ENCODE peak calls at places on chromosomes 16 and 17, in five cellular contexts. K, A, N, O and C are unnamed samples.
A peak's percentile ranks its signal among the peaks of the same experiment; 100 is the strongest.

GRCh38 chr16:83344014-83344413 is 463.8 kb upstream of the HSBP1 start:
- DNase-seq in O (peak; percentile 88), N (no peak), A (peak; percentile 75), K (no peak), C (peak; percentile 95)

GRCh38 chr17:66839616-66840015 is 4.7 kb downstream of the CACNG5 start:
- DNase-seq in O (no peak), N (no peak), A (no peak), K (no peak), C (no peak)

GRCh38 chr17:59858167-59858790 is 34.5 kb downstream of the TUBD1 start:
- DNase-seq in A (no peak), K (no peak), O (peak; percentile 35), N (no peak), C (peak; percentile 29)

GRCh38 chr17:561118-561517 is 153.5 kb downstream of the VPS53 start:
- DNase-seq in N (no peak), K (no peak), A (no peak), O (peak; percentile 75), C (peak; percentile 41)

GRCh38 chr17:36939059-36939943 is 2.0 kb downstream of the LHX1 start:
- DNase-seq in K (no peak), N (no peak), A (no peak), O (no peak), C (no peak)

GRCh38 chr17:77959926-77960521 is 1.5 kb downstream of the TNRC6C start:
- DNase-seq in A (no peak), O (peak; percentile 32), K (no peak), N (no peak), C (peak; percentile 12)

GRCh38 chr16:24984903-24985675 is 30.1 kb downstream of the ARHGAP17 start:
- DNase-seq in K (no peak), O (no peak), A (no peak), N (no peak), C (no peak)

GRCh38 chr16:53821957-53822625 is 118.1 kb downstream of the FTO start:
- DNase-seq in O (peak; percentile 77), K (no peak), A (peak; percentile 65), N (no peak), C (peak; percentile 58)

GRCh38 chr16:380837-381787 is 666 bp downstream of the PGAP6 start:
- DNase-seq in N (no peak), A (no peak), K (no peak), O (no peak), C (no peak)

GRCh38 chr16:20610192-20610891 is 34.2 kb upstream of the ACSM2B start:
- DNase-seq in A (no peak), N (no peak), O (no peak), K (no peak), C (no peak)

GRCh38 chr17:4744999-4745969 is 5.6 kb upstream of the CXCL16 start:
- DNase-seq in K (no peak), N (no peak), O (no peak), A (no peak), C (no peak)

DNA sequence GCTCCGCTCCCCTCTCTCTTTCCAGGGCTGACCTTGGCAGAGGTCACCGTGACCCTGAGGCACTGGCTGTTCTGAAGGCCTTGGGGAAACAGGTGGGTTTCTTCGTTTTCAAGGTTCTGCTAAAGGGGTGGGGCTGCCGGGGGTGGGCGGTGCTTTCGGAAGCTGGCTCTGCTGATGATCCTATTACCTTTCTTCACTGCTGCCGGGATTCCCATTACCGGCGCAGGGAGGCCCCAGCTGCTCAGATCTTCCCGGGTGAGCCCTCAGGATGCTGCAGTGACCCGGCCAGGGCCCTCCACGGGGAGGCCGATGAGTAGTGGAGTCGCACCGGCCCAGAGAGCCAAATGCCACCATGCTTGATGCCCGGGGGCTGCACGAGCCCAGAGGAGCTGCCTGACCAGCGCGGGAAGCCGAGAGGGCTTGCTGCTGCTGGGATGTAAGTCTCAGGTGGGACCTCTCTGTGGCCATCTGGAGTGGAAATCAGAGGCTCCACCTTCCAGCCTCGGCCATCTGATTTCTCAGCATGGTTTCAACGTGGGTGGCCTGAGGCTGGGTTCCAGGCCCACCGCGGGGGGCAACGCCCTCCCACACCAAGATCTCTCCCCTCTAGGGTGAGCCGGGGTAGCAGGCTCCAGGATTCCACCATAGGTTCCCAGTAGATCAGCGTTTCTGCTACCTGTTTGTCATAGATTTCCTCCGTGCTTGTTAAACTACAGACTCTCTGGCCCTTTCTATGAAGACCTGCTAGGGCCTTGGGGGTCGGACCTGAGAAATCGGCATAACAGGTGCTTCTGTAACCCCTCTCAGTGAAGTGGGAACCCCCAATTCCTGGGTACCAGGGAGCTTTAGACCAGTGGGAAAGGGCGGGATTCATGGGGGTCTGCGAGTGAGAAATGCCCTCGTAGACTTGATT is 21.6 kb upstream of the ADCY7 start:
- DNase-seq in K (peak; percentile 13), O (peak; percentile 18), A (no peak), N (no peak), C (no peak)
- TF ChIP-seq CTCF in K (no peak), O (no peak), A (no peak), N (no peak), C (no peak)

GRCh38 chr16:87582221-87582965 is 19.9 kb upstream of the JPH3 start:
- DNase-seq in O (peak; percentile 90), K (peak; percentile 25), A (no peak), N (no peak), C (peak; percentile 91)
- H3K4me3 ChIP-seq in O (peak overlapping the region; percentile 19), K (peak overlapping the region; percentile 54), A (peak overlapping the region; percentile 20), N (peak overlapping the region; percentile 22), C (peak overlapping the region; percentile 30)

DNA sequence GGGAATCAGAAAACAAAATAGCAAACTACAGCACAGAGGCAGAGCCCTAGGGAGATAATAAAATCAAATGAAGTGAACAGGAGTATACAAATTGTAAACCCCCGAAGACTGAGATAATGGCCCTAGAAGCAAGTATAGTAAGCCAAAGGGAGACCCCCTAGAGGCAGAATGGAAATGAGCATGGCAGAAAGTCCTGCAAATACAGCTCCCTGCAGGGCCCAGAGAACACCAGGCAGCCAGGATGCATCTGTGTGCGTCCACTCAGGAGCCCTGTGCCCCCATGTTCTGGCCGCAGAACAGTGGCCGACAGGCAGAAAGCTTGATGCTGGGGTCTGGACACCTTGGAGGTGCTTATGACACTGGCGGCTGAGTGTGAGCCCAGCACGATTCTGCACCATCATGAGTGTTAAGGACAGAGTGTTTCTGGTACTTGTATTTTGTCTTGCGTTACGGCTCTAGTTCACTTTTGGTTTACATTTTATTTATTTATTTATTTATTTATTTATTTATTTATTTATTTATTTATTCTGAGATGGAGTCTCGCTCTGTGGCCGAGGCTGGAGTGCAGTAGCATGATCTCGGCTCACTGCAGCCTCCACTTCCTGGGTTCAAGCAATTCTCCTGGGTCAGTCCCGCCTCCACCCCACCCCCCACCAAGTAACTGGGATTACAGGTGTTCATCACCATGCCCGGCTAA is 48.7 kb downstream of the RGS9 start:
- DNase-seq in A (no peak), O (no peak), K (no peak), N (no peak), C (no peak)
- TF ChIP-seq CTCF in A (no peak), O (no peak), K (no peak), N (no peak), C (no peak)

DNA sequence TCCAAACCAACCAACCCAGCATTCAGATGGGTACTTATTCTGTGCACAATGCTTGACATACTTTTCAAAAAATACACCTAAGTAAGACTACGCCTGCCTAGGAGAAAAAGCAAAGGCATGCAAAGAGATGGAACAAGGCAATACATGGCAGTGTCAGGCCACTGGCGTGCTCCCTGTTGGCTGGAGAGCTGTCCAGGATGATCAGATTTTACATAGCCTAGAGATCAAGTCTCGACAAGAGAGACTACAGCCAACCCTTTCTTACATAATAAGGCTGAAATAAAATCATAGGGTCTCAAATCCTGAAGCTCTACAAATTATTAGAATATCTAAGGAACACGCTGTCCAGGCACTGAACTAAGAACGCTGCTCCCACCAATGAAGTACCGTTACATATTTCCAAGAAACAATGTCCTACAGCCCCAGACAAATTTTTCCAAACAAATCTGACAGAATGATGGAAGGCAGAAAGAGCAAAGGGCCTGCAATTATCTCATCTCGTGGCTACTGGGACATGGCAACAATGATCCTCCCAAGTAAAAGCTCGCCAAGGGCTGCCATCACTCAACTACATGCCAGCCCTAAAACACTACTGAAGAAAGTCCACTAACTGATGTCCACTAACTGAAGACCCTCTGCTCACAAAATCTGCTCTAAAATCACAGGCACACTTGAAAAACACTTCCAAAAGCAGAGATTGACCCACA is 5.1 kb downstream of the RPS15A start:
- DNase-seq in A (no peak), K (no peak), O (no peak), N (no peak), C (peak; percentile 21)
- H3K4me3 ChIP-seq in A (no peak overlapping the region), K (peak overlapping the region; percentile 31), O (no peak overlapping the region), N (peak overlapping the region; percentile 62), C (no peak overlapping the region)